ENCODE peak calls at places on chromosomes 2 and 18, in seven cellular contexts. F is cardiac muscle cell, J is SJSA1, G is GM23338, U is adrenal gland, W is fibroblast of lung, O is aorta. L is an unnamed sample.

GRCh38 chr18:53534695-53535094 is 689.8 kb downstream of the MBD2 start:
- DNase-seq in F (peak), J (no peak), W (no peak), U (peak), O (no peak), G (no peak), L (no peak)

GRCh38 chr2:85697096-85697495 is 2.9 kb downstream of the GNLY start:
- DNase-seq in J (no peak), F (no peak), O (no peak), G (no peak), W (no peak), U (no peak), L (no peak)

GRCh38 chr2:42087857-42088195 is 40.0 kb downstream of the PKDCC start:
- DNase-seq in O (no peak), U (no peak), F (no peak), G (no peak), W (no peak), J (no peak), L (no peak)

GRCh38 chr18:13393338-13393737 is 174.8 kb downstream of the LDLRAD4 start:
- DNase-seq in F (no peak), J (no peak), G (no peak), O (no peak), W (no peak), U (no peak), L (no peak)

GRCh38 chr2:241025639-241026038 is 27.2 kb downstream of the SNED1 start:
- DNase-seq in W (peak), O (no peak), F (no peak), G (no peak), J (peak), U (no peak), L (no peak)

GRCh38 chr18:47036298-47036874 is 965 bp upstream of the ELOA2 start:
- DNase-seq in W (peak), J (no peak), O (no peak), G (peak), F (peak), U (peak), L (no peak)

GRCh38 chr2:205721057-205721767 is 38.9 kb downstream of the NRP2 start:
- DNase-seq in O (no peak), F (no peak), W (no peak), J (no peak), G (peak), U (no peak), L (no peak)

GRCh38 chr2:222506230-222506934 is 82.0 kb downstream of the SGPP2 start:
- DNase-seq in F (no peak), G (no peak), W (no peak), U (no peak), O (no peak), J (no peak), L (no peak)

GRCh38 chr18:7958081-7958896 is 391.2 kb downstream of the PTPRM start:
- DNase-seq in O (no peak), F (peak), J (peak), G (no peak), W (peak), U (no peak), L (no peak)

GRCh38 chr2:159903404-159904126 is 105.6 kb upstream of the CD302 start:
- DNase-seq in O (peak), U (peak), F (peak), W (peak), J (no peak), G (no peak), L (peak)

GRCh38 chr2:27125104-27125503 is 1.5 kb downstream of the ABHD1 start:
- DNase-seq in W (no peak), G (no peak), J (no peak), O (no peak), F (no peak), U (no peak), L (no peak)

GRCh38 chr2:27123302-27124150 is at the start of gene ABHD1:
- DNase-seq in U (peak), G (peak), F (peak), O (peak), W (no peak), J (no peak), L (peak)

GRCh38 chr2:27118525-27119329 is at the start of gene CGREF1:
- DNase-seq in J (no peak), G (peak), U (no peak), F (peak), O (no peak), W (no peak), L (peak)

GRCh38 chr2:27126252-27126710 is 2.7 kb downstream of the ABHD1 start:
- DNase-seq in O (no peak), G (no peak), U (no peak), F (no peak), W (no peak), J (no peak), L (no peak)

GRCh38 chr2:27122791-27123190 is 824 bp upstream of the ABHD1 start:
- DNase-seq in G (no peak), U (no peak), W (no peak), F (no peak), O (no peak), J (no peak), L (peak)
- H3K4me3 ChIP-seq in G (peak), U (no peak), W (no peak), F (no peak), O (no peak), J (no peak), L (peak)

GRCh38 chr2:60127191-60127590 is 426.3 kb downstream of the BCL11A start:
- DNase-seq in J (no peak), U (no peak), O (no peak), W (no peak), G (no peak), F (no peak), L (no peak)

DNA sequence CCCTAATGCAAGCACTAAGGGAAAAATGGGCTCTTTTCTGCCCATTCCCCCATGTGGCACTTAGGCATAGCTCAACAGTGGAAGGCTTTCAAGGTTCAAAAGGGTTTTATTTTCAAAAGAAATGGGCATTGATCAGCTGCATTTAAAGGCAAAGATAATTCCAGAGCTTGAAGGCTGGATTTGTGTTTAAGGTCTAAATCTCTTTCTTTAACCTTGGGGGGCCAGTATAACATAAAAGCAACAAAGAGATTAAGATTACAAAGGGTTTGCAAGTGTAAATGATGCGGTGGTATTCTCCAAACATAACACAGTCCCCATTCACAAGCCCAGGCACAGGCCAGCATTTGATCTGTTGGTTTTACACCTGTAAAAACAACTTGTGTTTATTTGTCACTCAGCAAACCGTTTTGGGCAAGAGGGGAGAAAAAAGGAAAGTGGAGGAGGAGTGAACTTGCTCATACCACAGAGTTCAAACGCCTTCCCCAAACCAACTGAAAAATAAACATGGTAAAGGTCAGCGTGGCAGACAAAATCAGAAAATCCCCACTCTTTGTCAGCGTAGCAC is 427.5 kb downstream of the BCL11A start:
- DNase-seq in O (no peak), U (no peak), G (no peak), F (no peak), J (no peak), W (no peak), L (no peak)
- H3K4me3 ChIP-seq in O (no peak), U (no peak), G (no peak), F (no peak), J (no peak), W (no peak), L (no peak)

DNA sequence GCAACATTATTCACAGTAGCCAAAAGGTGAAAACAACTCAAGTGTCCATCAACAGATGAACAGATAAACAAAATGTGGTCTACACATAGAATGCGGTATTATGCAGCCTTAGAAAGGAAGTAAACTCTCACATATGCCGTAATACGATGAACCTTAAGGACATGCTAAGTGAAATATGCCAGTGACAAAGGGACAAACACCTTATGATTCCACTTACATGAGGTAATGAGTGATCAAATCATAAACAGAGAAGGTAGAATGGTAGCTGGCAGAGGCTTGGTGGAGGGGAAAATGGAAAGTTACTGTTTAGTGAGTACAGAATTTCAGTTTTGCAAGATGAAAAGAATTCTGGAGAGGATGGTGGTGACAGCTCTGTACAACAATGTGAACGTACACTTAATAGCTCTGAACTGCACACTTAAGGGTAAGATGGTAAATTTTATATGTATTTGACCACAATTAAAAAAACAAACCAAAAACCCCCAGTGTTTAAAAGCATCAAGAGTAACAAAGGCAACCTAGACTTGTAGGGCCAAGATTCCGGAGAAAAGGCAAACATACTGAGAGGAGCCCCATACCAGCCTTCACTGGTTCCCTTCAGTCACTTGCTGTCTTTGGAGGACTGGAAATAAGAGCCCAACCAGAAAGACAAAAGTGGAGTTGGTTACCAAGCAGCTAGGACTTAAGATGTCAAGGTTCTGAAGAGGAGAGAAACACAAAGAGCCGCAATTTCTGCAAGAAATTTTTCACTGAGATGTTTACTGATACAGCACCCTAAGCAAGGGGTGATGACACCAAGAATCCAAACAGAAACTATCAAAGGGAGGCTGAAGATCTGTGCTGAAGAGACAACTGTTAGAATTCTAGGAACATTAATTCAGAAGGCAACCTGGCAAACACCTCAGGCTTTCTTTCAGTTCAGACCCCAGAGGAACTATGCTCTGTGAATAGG is 61.3 kb downstream of the CUL3 start:
- DNase-seq in F (no peak), J (peak), W (no peak), U (no peak), O (no peak), G (peak), L (no peak)
- H3K4me3 ChIP-seq in F (no peak), J (no peak), W (no peak), U (no peak), O (no peak), G (no peak), L (no peak)

GRCh38 chr2:74005786-74006185 is 21.1 kb downstream of the TET3 start:
- DNase-seq in W (no peak), O (no peak), F (peak), G (no peak), U (no peak), J (no peak), L (peak)

GRCh38 chr2:74006424-74006823 is 21.7 kb downstream of the TET3 start:
- DNase-seq in O (no peak), W (peak), J (no peak), G (peak), U (no peak), F (peak), L (peak)

GRCh38 chr2:74002515-74003391 is 18.0 kb downstream of the TET3 start:
- DNase-seq in O (peak), F (peak), J (peak), W (peak), U (peak), G (peak), L (peak)

GRCh38 chr2:74003494-74004211 is 18.9 kb downstream of the TET3 start:
- DNase-seq in J (no peak), F (peak), O (no peak), G (peak), W (peak), U (no peak), L (peak)

DNA sequence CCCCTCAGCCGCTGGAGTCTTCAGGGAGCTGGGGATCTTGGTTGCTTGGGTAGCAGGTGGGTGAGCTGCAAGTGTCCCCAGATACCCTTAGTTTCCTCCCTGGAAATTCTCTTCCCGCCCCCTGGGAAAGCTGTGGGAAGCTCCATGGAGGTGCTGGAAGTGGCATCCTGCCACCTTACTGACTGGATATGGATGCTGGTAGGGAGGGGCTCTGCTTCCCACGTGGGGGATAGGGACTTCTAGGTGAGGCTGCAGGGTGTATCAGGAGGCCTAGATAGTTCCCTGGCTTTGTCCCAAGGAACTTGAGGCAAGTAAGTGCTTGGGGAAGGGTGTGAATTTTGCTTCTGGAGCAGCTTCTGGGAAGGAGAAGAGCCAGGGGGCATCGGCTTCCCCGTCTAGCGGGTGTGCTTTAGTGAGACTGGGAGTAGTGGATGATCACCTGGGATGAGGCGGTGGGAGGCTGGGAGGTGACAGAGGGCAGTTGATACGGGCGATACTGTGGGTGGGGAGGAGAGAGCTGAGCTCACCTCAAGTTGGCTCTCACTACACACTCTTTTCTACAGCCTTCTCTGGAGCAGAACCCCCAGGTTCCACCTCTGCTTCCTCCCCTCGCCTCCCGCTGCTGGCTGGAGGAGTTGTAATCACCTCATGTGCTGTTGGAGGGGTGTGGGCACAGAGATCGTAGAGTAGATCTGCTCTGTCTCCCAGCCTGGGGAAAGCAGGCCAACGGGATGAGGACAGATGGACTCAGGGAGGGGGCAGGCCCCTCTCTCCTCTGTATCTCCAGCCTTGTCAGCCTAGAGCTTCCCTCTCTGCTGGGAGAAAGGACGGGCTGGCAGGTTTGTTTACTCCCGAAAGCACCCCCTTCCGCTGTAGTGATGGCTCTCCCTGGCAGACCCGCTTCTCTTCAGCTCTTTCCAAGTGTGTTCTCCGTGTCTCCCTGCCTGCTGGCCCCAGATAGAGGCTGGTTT is 19.8 kb downstream of the TET3 start:
- DNase-seq in J (no peak), F (no peak), O (no peak), G (no peak), U (no peak), W (no peak), L (peak)
- H3K4me3 ChIP-seq in J (no peak), F (no peak), O (no peak), G (peak), U (no peak), W (peak), L (no peak)

DNA sequence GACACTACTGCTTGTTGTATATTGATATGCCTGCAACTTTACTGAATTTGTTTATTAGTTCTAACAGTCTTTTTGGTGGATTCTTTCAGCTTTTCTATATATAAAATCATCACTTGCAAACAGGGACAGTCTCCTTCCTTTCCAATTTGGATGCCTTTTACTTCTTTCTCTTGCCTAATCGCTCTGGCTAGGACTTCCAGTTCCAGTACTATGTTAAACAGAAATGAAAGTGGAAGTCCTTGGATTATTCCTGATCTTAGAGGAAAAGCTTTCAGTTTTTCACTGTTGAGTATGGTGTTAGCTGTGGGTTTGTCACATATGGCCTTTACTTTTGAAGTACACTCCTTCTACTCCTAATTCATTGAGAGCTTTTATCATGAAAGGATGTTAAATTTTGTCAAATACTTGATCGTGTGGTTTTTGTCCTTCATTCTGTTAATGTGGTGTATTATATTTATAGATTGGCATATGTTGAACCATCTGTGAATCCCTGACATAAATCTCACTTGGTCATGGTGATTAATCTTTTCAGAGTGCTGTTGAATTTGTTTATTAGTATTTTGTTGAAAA is 52.9 kb downstream of the REL start:
- DNase-seq in O (no peak), W (peak), G (no peak), F (peak), U (no peak), J (no peak), L (no peak)
- H3K4me3 ChIP-seq in O (no peak), W (peak), G (no peak), F (no peak), U (no peak), J (no peak), L (no peak)